ENCODE peak calls at places on chromosomes 13 and 19, in eight cellular contexts. Z is CD8-positive, alpha-beta T cell; Q is effector memory CD4-positive, alpha-beta T cell; O is cardiac muscle cell; T is right atrium auricular region; A is H1; F is A673; G is testis. X is an unnamed sample.

GRCh38 chr19:7596191-7596937 is 701 bp downstream of the CAMSAP3 start:
- DNase-seq in T (no peak), Q (no peak), G (no peak), O (no peak), F (no peak), Z (no peak), A (no peak), X (no peak)

GRCh38 chr19:670609-671075 is 5.5 kb upstream of the FSTL3 start:
- DNase-seq in Z (no peak), G (no peak), T (no peak), Q (no peak), A (no peak), O (no peak), F (no peak), X (no peak)

GRCh38 chr13:97934590-97934989 is 18.9 kb upstream of the IPO5 start:
- DNase-seq in G (peak; percentile 63), Q (no peak), T (no peak), O (peak; percentile 70), Z (no peak), A (no peak), F (no peak), X (no peak)

GRCh38 chr19:38070573-38070972 is 153.4 kb downstream of the DPF1 start:
- DNase-seq in F (no peak), Z (no peak), Q (no peak), A (no peak), G (no peak), T (no peak), O (peak; percentile 30), X (no peak)

GRCh38 chr13:114151565-114152284 is 19.3 kb upstream of the RASA3 start:
- DNase-seq in O (peak; percentile 63), Q (no peak), F (peak; percentile 35), A (no peak), Z (peak; percentile 61), T (no peak), G (no peak), X (peak; percentile 60)

GRCh38 chr19:18967358-18968146 is 26.5 kb upstream of the HOMER3 start:
- DNase-seq in T (peak; percentile 80), O (peak; percentile 83), A (no peak), F (no peak), Z (no peak), G (peak; percentile 42), Q (no peak), X (no peak)

GRCh38 chr13:73369095-73369494 is 310.3 kb downstream of the KLF5 start:
- DNase-seq in F (no peak), Q (no peak), A (no peak), T (no peak), G (no peak), O (no peak), Z (no peak), X (no peak)

GRCh38 chr13:97798171-97798821 is 155.2 kb upstream of the IPO5 start:
- DNase-seq in O (peak; percentile 59), G (no peak), Q (no peak), F (no peak), T (no peak), Z (no peak), A (no peak), X (no peak)

GRCh38 chr13:33351324-33351723 is 65.8 kb upstream of the STARD13 start:
- DNase-seq in O (peak; percentile 69), Z (no peak), G (no peak), Q (no peak), T (no peak), A (no peak), F (peak; percentile 37), X (no peak)

GRCh38 chr19:33290956-33291622 is 11.2 kb downstream of the CEBPA start:
- DNase-seq in T (no peak), Z (no peak), A (no peak), Q (no peak), F (no peak), O (no peak), G (no peak), X (no peak)

GRCh38 chr13:60047943-60048342 is 115.8 kb downstream of the DIAPH3 start:
- DNase-seq in F (peak; percentile 88), T (no peak), A (no peak), Q (no peak), O (peak; percentile 10), G (no peak), Z (no peak), X (no peak)

GRCh38 chr19:30968841-30969399 is 380.3 kb downstream of the TSHZ3 start:
- DNase-seq in Z (no peak), G (no peak), Q (no peak), F (no peak), T (no peak), A (no peak), O (no peak), X (no peak)
- H3K4me3 ChIP-seq in Z (no peak overlapping the region), G (no peak overlapping the region), Q (no peak overlapping the region), F (no peak overlapping the region), T (no peak overlapping the region), A (no peak overlapping the region), O (no peak overlapping the region), X (no peak overlapping the region)

GRCh38 chr13:110746443-110746842 is 32.9 kb downstream of the ING1 start:
- DNase-seq in O (no peak), T (no peak), F (no peak), Q (no peak), A (no peak), Z (no peak), G (no peak), X (no peak)
- H3K4me1 ChIP-seq in O (peaks cover 6% of the 10 kb centered on the region), T (no peaks in the 10 kb centered on the region), F (no peaks in the 10 kb centered on the region), Q (no peaks in the 10 kb centered on the region), A (no peaks in the 10 kb centered on the region), Z (no peaks in the 10 kb centered on the region), G (no peaks in the 10 kb centered on the region), X (no peaks in the 10 kb centered on the region)

DNA sequence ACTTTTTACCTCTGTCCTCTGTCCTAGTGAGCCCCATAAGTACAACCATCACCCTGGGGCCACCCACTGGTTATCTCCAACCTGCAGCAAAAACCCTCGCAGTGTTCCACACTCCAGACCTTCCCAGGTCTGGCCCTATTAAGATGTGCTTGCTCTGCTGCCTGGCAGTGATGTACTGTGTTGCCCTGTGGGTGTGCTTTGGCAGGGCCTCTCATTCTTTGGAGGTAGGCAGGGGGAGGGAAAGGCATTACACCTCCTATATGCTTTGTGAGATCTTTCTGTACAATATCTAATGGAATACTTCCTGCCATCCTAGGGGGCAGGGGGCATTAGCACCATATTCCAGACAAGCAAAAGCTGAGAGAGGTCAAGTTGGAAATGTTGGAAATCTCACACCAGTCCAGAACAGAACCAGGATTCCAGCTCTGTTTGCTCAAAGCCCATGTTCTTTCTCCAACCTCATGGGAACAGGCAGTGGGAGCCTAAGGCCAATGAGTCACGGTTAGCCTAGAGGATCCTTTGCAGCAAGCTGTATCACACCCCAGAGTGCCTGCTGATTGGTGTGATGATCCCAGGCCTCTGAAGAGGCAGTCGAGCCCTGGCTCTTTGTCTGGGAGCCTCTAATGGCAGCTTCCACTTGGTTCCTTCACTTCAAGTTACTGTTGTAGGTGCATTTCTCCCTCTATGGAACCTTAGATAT is 59.7 kb upstream of the UBL3 start:
- DNase-seq in G (no peak), F (no peak), Z (no peak), Q (no peak), A (no peak), O (peak; percentile 53), T (no peak), X (no peak)
- H3K27ac ChIP-seq in G (no peak overlapping the region), F (no peak overlapping the region), Z (no peak overlapping the region), Q (no peak overlapping the region), A (no peak overlapping the region), O (no peak overlapping the region), T (no peak overlapping the region), X (no peak overlapping the region)

DNA sequence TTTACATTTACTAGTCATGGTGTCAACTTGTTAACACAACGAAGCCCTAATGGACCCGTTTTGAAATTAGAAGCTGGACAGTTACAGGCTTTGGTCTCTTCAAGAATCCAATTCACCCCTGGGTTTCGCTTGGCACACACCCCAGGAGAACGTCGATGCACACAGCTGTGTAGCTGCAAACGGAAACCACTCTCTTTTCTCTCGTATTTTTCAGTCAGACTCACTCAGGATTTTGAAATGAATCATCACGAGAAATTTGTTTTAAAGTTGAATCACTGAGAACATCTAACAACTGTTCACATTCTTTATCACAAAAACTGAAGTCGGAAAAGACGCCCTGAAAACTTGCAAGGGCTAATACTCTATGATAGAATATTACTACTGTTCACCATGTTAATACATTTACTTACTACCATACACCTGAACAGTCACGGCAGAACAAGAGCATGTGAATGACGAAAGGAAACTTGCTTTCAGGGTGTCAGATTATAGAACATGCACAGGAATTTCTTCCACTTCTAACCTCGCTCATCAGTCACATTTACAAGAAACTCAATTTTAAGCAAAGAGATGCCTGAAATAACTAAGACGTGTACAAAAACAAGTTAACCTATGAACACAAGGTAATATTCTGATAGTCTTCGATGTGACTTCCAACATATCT is 4.7 kb downstream of the PNMA8A start:
- DNase-seq in A (no peak), O (peak; percentile 89), G (no peak), Q (no peak), Z (no peak), T (no peak), F (no peak), X (no peak)
- H3K4me3 ChIP-seq in A (no peak overlapping the region), O (no peak overlapping the region), G (no peak overlapping the region), Q (no peak overlapping the region), Z (no peak overlapping the region), T (no peak overlapping the region), F (no peak overlapping the region), X (no peak overlapping the region)

GRCh38 chr19:29528946-29529645 is 3.3 kb downstream of the VSTM2B start:
- DNase-seq in A (no peak), O (no peak), F (no peak), G (no peak), Z (no peak), Q (no peak), T (no peak), X (no peak)

GRCh38 chr19:29530549-29531457 is 5.0 kb downstream of the VSTM2B start:
- DNase-seq in F (no peak), G (no peak), Q (no peak), Z (no peak), T (no peak), O (no peak), A (no peak), X (no peak)

GRCh38 chr19:29531458-29532025 is 5.7 kb downstream of the VSTM2B start:
- DNase-seq in F (no peak), G (no peak), Z (no peak), O (no peak), Q (no peak), A (no peak), T (no peak), X (no peak)

GRCh38 chr19:29528350-29528945 is 2.7 kb downstream of the VSTM2B start:
- DNase-seq in Q (no peak), O (peak; percentile 74), F (peak; percentile 78), G (peak; percentile 70), T (no peak), Z (peak; percentile 51), A (peak; percentile 75), X (no peak)

DNA sequence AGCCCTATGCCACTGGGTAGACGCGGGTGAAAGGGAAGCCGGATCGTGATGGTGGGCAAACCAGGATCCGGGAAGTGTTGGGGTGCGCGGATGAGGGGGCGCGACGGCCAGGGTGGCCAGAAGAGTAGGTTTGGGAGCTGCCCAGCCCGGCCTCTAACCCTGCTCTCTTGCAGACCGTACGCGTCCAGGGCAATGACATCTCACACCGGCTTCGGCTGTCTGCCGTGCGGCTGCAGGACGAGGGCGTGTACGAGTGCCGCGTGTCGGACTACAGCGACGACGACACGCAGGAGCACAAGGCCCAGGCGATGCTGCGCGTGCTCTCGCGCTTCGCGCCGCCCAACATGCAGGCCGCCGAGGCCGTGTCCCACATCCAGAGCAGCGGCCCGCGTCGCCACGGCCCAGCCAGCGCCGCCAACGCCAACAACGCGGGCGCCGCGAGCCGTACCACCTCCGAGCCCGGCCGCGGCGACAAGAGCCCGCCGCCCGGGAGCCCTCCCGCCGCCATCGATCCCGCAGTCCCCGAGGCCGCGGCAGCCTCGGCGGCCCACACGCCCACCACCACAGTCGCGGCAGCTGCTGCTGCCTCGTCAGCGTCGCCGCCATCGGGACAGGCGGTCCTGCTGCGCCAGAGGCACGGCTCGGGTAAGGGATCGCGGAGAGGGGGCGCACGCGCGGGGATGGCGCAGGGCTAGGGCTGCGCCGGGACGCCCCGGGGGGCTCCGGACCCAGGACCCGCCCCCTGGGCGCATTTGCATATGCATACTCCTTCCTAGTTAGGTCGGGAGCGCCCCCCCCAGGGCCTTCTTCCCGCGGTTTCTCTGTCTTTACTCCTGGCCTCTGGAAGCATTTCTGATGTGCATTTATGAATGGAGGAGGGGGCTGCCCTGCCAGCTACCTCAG is 4.1 kb downstream of the VSTM2B start:
- DNase-seq in Q (no peak), Z (no peak), O (no peak), F (no peak), G (no peak), A (no peak), T (no peak), X (no peak)
- H3K4me1 ChIP-seq in Q (peaks cover 34% of the 10 kb centered on the region), Z (peaks cover 18% of the 10 kb centered on the region), O (peaks cover 8% of the 10 kb centered on the region), F (no peaks in the 10 kb centered on the region), G (peaks cover 21% of the 10 kb centered on the region), A (peaks cover 37% of the 10 kb centered on the region), T (peaks cover 54% of the 10 kb centered on the region), X (peaks cover 5% of the 10 kb centered on the region)

X was measured in naive thymus-derived CD4-positive, alpha-beta T cell.